ENCODE peak calls at places on chromosomes 12 and 14, in four cellular contexts. P is astrocyte of the spinal cord, D is BJ, J is esophagus squamous epithelium. R is an unnamed sample.

GRCh38 chr14:89673499-89674225 is 256.6 kb upstream of the FOXN3 start:
- DNase-seq in P (peak; percentile 19), D (no peak), J (no peak), R (peak; percentile 17)

GRCh38 chr12:2550470-2551090 is 244.2 kb upstream of the FKBP4 start:
- DNase-seq in P (no peak), D (no peak), J (no peak), R (no peak)

GRCh38 chr14:100567009-100567876 is 20.0 kb downstream of the BEGAIN start:
- DNase-seq in P (no peak), D (no peak), J (no peak), R (no peak)

GRCh38 chr12:98397323-98398105 is 117.9 kb upstream of the TMPO start:
- DNase-seq in P (peak; percentile 80), D (no peak), J (peak; percentile 8), R (peak; percentile 71)

GRCh38 chr12:105220150-105220928 is 15.6 kb downstream of the APPL2 start:
- DNase-seq in P (no peak), D (no peak), J (no peak), R (no peak)

GRCh38 chr12:8912910-8913309 is 1.4 kb upstream of the PHC1 start:
- DNase-seq in P (no peak), D (no peak), J (no peak), R (no peak)

GRCh38 chr12:106954462-106955376 is 988 bp upstream of the TMEM263 start:
- DNase-seq in P (no peak), D (no peak), J (no peak), R (peak; percentile 51)

GRCh38 chr12:108833355-108833733 is 24.0 kb downstream of the SSH1 start:
- DNase-seq in P (peak; percentile 89), D (peak; percentile 86), J (no peak), R (peak; percentile 77)

GRCh38 chr12:40262657-40263056 is 37.9 kb downstream of the LRRK2 start:
- DNase-seq in P (no peak), D (no peak), J (no peak), R (no peak)

GRCh38 chr12:103742349-103742784 is 98.7 kb downstream of the NT5DC3 start:
- DNase-seq in P (no peak), D (peak; percentile 17), J (no peak), R (peak; percentile 18)

GRCh38 chr14:99603471-99603933 is 505 bp downstream of the CCDC85C start:
- DNase-seq in P (peak; percentile 53), D (no peak), J (no peak), R (peak; percentile 47)

GRCh38 chr14:104138891-104139459 is 588 bp downstream of the KIF26A start:
- DNase-seq in P (no peak), D (no peak), J (no peak), R (no peak)

GRCh38 chr12:115394498-115395220 is 710.7 kb upstream of the TBX3 start:
- DNase-seq in P (no peak), D (no peak), J (no peak), R (peak; percentile 27)

GRCh38 chr12:127928615-127929014 is 338.4 kb upstream of the TMEM132C start:
- DNase-seq in P (peak; percentile 77), D (no peak), J (no peak), R (peak; percentile 62)
- H3K4me3 ChIP-seq in P (no peak overlapping the region), D (no peak overlapping the region), J (no peak overlapping the region), R (no peak overlapping the region)

DNA sequence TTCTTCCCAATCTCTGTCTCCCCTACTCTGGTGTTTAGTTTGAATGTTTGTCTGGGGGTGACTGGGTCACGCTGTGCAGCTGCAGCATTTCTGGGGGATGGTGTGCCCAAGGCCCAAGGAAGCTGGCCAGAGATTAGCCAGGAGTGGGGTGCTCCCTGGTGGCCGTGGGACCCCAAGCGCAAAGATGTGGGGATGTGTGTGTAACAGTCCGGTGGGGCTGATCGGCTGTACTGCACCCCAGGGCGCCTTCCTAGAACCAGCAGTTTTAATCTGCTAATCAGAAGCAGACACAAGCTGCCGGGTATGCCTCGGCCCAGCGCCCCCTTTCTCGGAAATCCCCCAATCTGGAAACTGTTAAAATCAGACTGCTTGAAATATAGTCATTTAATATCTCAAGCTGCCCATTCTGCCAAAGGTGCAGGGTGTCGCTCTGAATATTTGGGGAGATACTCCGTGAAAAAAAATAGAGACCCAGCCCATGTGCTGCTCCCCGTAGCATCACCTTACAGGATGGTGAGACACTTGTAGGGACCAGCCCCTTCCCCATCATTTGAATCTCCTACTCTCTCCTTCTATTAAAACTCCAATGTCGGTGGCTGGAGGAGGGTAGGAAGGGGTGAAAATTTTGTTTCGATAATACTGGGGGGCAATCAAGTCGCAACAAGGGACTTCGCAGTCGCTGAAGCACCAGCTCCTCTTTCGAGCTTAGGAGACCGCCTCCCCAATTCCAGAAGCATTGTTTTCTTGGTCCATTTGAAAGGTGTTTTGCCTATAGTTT is 4.3 kb downstream of the HOXC9 start:
- DNase-seq in P (no peak), D (no peak), J (no peak), R (no peak)
- TF ChIP-seq CTCF in P (no peak), D (peak; percentile 26), J (no peak), R (peak; percentile 18)

DNA sequence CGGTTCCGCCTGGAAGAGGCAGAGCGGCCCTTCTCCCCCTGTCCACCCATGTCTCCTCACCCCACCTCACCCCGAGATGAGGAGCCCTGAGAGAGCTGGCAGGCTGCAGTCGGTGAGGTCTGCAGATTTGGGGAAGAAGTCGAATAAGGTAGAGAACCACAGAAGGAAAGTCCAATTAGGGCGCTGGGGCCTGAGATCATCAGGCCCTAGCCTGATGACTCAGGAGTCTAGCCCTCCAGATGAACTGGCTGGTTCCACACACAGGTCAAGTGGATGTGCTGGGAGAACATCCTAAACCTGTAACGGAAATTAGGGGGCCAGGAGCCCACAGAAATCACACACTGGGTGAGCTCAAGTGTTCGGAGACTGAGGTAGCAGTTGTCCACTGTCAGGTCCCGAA is 1.1 kb upstream of the METTL17 start:
- DNase-seq in P (no peak), D (no peak), J (no peak), R (no peak)
- H3K4me3 ChIP-seq in P (no peak overlapping the region), D (no peak overlapping the region), J (no peak overlapping the region), R (no peak overlapping the region)

GRCh38 chr12:7667025-7667575 is 1.4 kb upstream of the APOBEC1 start:
- DNase-seq in P (no peak), D (no peak), J (no peak), R (peak; percentile 14)
- TF ChIP-seq CTCF in P (peak; percentile 5), D (peak; percentile 30), J (no peak), R (peak; percentile 34)

DNA sequence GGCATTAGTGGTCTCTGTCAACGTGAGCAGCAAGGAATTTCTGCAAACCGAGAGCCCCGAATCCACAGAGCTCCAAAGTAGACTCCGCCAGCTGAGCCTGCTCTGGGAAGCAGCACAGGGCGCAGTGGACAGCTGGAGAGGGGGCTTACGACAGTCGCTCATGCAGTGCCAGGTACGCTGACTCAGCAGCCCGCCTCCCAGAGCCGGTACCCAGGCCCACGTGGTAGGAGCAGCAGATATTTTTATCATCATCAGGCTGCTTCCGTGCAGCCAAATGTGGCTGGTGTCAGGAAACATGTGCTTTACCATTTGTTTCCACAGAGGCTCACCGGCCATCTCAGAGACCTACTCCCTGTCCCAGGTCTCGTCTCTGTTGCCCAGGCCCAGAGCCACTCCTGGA is 73.7 kb downstream of the ESR2 start:
- DNase-seq in P (no peak), D (no peak), J (no peak), R (no peak)
- H3K4me3 ChIP-seq in P (no peak overlapping the region), D (no peak overlapping the region), J (no peak overlapping the region), R (no peak overlapping the region)

GRCh38 chr14:58641509-58641908 is 3.7 kb downstream of the DACT1 start:
- DNase-seq in P (no peak), D (no peak), J (no peak), R (no peak)
- TF ChIP-seq CTCF in P (peak; percentile 31), D (no peak), J (no peak), R (peak; percentile 16)

GRCh38 chr12:85803231-85803630 is 33.0 kb downstream of the RASSF9 start:
- DNase-seq in P (no peak), D (no peak), J (no peak), R (no peak)
- H3K4me3 ChIP-seq in P (no peak overlapping the region), D (no peak overlapping the region), J (no peak overlapping the region), R (no peak overlapping the region)

DNA sequence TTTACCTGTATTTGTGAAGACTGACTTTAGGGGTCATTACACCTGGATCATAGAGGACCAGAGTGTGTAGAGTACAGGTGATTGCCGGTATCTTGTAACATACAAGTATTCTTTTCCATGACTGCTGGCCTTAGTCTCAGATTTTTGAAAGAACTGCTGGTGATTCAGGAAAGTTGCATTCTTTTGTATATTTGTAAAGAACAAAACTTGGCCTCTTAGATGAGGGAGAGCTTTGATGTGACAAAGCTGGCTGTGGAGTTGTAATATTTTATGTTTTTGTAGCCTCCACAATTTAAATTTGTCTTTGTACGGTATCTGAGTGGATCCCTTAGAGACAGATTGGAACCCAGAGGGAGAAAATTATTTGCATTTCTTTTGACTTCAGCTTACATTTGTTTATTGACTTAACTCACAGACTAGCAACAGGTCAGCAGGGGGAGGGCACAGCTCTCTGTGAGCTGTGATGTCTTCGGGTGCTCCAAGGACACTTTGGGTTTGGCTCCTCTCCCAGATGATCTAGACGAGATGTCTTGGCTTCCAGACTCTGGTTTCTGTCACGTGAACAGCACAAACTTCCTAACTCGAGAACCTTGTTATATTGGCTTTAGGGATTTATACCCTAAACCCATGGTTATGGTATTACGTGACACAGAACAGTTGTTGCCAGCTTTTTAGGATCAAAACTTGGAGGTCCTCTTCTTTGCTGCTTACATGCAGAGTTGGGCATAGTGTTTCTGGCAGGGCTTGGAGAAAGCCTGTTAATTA is 65.9 kb downstream of the DAAM1 start:
- DNase-seq in P (peak; percentile 97), D (peak; percentile 80), J (no peak), R (peak; percentile 98)
- TF ChIP-seq CTCF in P (peak; percentile 1), D (no peak), J (no peak), R (no peak)